ENCODE peak calls at places on chromosomes 4 and X, in four cellular contexts. G is mesendoderm, F is IMR-90, P is H1. H is an unnamed sample.

GRCh38 chr4:140250989-140251552 is 97.1 kb upstream of the MAML3 start:
- DNase-seq in G (peak), F (no peak), P (no peak), H (no peak)

GRCh38 chrX:287670-288069 is 6.5 kb downstream of the PLCXD1 start:
- DNase-seq in G (no peak), F (no peak), P (no peak), H (no peak)

GRCh38 chrX:24851776-24852175 is 158.1 kb downstream of the POLA1 start:
- DNase-seq in G (no peak), F (no peak), P (no peak), H (no peak)

GRCh38 chrX:41119803-41120202 is 34.6 kb downstream of the USP9X start:
- DNase-seq in G (no peak), F (no peak), P (no peak), H (no peak)

GRCh38 chrX:142593470-142593869 is 388.4 kb upstream of the MAGEC2 start:
- DNase-seq in G (no peak), F (no peak), P (no peak), H (no peak)

GRCh38 chrX:17719651-17720050 is 17.6 kb upstream of the SCML1 start:
- DNase-seq in G (peak), F (no peak), P (no peak), H (no peak)

GRCh38 chrX:25198891-25199290 is 183.1 kb upstream of the ARX start:
- DNase-seq in G (no peak), F (no peak), P (no peak), H (no peak)

GRCh38 chr4:40933272-40934053 is 183.7 kb downstream of the NSUN7 start:
- DNase-seq in G (no peak), F (peak), P (no peak), H (no peak)

GRCh38 chrX:65407157-65407626 is 127.4 kb downstream of the LAS1L start:
- DNase-seq in G (peak), F (no peak), P (no peak), H (no peak)

GRCh38 chrX:17047224-17047623 is 100.8 kb downstream of the REPS2 start:
- DNase-seq in G (peak), F (no peak), P (no peak), H (no peak)

GRCh38 chrX:13994681-13995080 is 35.0 kb downstream of the GEMIN8 start:
- DNase-seq in G (no peak), F (no peak), P (no peak), H (no peak)

GRCh38 chrX:136185409-136186022 is 38.2 kb downstream of the FHL1 start:
- DNase-seq in G (no peak), F (peak), P (no peak), H (no peak)

GRCh38 chr4:117064297-117064696 is 21.1 kb downstream of the TRAM1L1 start:
- DNase-seq in G (no peak), F (peak), P (no peak), H (no peak)

GRCh38 chrX:15269618-15270521 is at the start of gene ASB9:
- DNase-seq in G (peak), F (peak), P (no peak), H (peak)

GRCh38 chrX:118595501-118596042 is 100.0 kb downstream of the DOCK11 start:
- DNase-seq in G (no peak), F (no peak), P (no peak), H (no peak)

GRCh38 chrX:625137-625691 is 5.4 kb upstream of the SHOX start:
- DNase-seq in G (no peak), F (no peak), P (no peak), H (no peak)

GRCh38 chr4:24419147-24420034 is 165.0 kb downstream of the DHX15 start:
- DNase-seq in G (peak), F (peak), P (peak), H (peak)

GRCh38 chr4:184732126-184732525 is 1.8 kb downstream of the CENPU start:
- DNase-seq in G (no peak), F (peak), P (no peak), H (no peak)

GRCh38 chr4:17497890-17498523 is 13.9 kb downstream of the QDPR start:
- DNase-seq in G (no peak), F (peak), P (no peak), H (no peak)

GRCh38 chr4:2177443-2178093 is 64.4 kb downstream of the HAUS3 start:
- DNase-seq in G (peak), F (no peak), P (no peak), H (no peak)

GRCh38 chr4:173990879-173991231 is 292.6 kb downstream of the FBXO8 start:
- DNase-seq in G (peak), F (no peak), P (no peak), H (no peak)

GRCh38 chrX:19647731-19648588 is 132.7 kb upstream of the MAP3K15 start:
- DNase-seq in G (no peak), F (peak), P (no peak), H (no peak)

GRCh38 chr4:125891597-125892258 is 577.0 kb downstream of the FAT4 start:
- DNase-seq in G (no peak), F (peak), P (no peak), H (no peak)

GRCh38 chr4:132614682-132615081 is 534.4 kb upstream of the PCDH10 start:
- DNase-seq in G (no peak), F (peak), P (no peak), H (no peak)

GRCh38 chrX:22399793-22400192 is 127.1 kb downstream of the CBLL2 start:
- DNase-seq in G (no peak), F (peak), P (no peak), H (no peak)

GRCh38 chr4:54941994-54942552 is 183.3 kb downstream of the KDR start:
- DNase-seq in G (no peak), F (no peak), P (no peak), H (no peak)

GRCh38 chrX:9656277-9656676 is 109.4 kb downstream of the GPR143 start:
- DNase-seq in G (no peak), F (peak), P (no peak), H (no peak)

GRCh38 chr4:184476660-184477059 is 2.3 kb upstream of the IRF2 start:
- DNase-seq in G (no peak), F (no peak), P (no peak), H (no peak)

GRCh38 chr4:21882050-21882839 is 66.3 kb downstream of the KCNIP4 start:
- DNase-seq in G (no peak), F (peak), P (no peak), H (no peak)

GRCh38 chr4:149638073-149638472 is 177.6 kb downstream of the IQCM start:
- DNase-seq in G (no peak), F (peak), P (no peak), H (no peak)

GRCh38 chr4:107518076-107518475 is 202.0 kb downstream of the PAPSS1 start:
- DNase-seq in G (no peak), F (no peak), P (no peak), H (no peak)

GRCh38 chr4:100657187-100657586 is 139.4 kb upstream of the EMCN start:
- DNase-seq in G (peak), F (no peak), P (no peak), H (no peak)

GRCh38 chr4:53866055-53866454 is 198.3 kb downstream of the CHIC2 start:
- DNase-seq in G (no peak), F (no peak), P (no peak), H (no peak)

GRCh38 chrX:8867454-8867853 is 66.3 kb upstream of the FAM9A start:
- DNase-seq in G (peak), F (peak), P (no peak), H (no peak)

GRCh38 chr4:78784255-78784654 is 8.1 kb downstream of the BMP2K start:
- DNase-seq in G (no peak), F (peak), P (no peak), H (no peak)

GRCh38 chr4:181569553-181569952 is 673.6 kb upstream of the TENM3 start:
- DNase-seq in G (peak), F (peak), P (no peak), H (no peak)

GRCh38 chr4:52374847-52375246 is 284.3 kb downstream of the USP46 start:
- DNase-seq in G (no peak), F (no peak), P (no peak), H (no peak)

GRCh38 chrX:11704725-11705495 is 39.2 kb upstream of the ARHGAP6 start:
- DNase-seq in G (peak), F (peak), P (no peak), H (peak)

GRCh38 chr4:127995776-127996175 is 30.6 kb downstream of the ABHD18 start:
- DNase-seq in G (no peak), F (peak), P (no peak), H (no peak)
- H3K56ac ChIP-seq in G (no peak), F (no peak), P (no peak), H (no peak)

GRCh38 chrX:151227637-151228036 is 51.3 kb downstream of the GPR50 start:
- DNase-seq in G (peak), F (no peak), P (no peak), H (peak)
- H3K56ac ChIP-seq in G (peak), F (no peak), P (no peak), H (no peak)

GRCh38 chr4:118193421-118193820 is 159.1 kb downstream of the NDST3 start:
- DNase-seq in G (no peak), F (no peak), P (no peak), H (no peak)

DNA sequence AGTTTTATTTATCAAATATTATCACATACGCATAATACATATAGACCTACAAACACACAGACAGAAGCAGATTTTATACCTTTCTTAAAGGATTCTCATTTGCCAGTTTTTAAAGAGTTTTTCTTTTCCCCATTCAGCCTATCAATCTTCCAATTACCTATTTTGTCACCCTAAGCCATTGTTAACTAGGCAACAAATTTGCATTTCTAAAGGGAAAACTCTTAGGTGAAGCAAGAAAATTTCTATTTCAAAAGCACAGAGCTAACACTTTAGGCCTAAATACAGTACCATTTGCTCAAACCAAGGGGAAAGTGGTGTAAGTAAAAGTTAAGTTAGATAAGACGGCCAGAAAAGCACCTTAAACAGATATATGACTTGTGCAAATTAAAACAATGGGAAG is 156.6 kb downstream of the NDST3 start:
- DNase-seq in G (no peak), F (no peak), P (no peak), H (no peak)
- H3K56ac ChIP-seq in G (no peak), F (no peak), P (no peak), H (no peak)

GRCh38 chr4:10947898-10948297 is 263.3 kb upstream of the CLNK start:
- DNase-seq in G (no peak), F (no peak), P (no peak), H (no peak)
- H3K56ac ChIP-seq in G (no peak), F (no peak), P (no peak), H (no peak)

GRCh38 chr4:158604369-158604768 is 67.3 kb downstream of the C4orf46 start:
- DNase-seq in G (no peak), F (no peak), P (no peak), H (no peak)
- H3K56ac ChIP-seq in G (no peak), F (no peak), P (no peak), H (no peak)

DNA sequence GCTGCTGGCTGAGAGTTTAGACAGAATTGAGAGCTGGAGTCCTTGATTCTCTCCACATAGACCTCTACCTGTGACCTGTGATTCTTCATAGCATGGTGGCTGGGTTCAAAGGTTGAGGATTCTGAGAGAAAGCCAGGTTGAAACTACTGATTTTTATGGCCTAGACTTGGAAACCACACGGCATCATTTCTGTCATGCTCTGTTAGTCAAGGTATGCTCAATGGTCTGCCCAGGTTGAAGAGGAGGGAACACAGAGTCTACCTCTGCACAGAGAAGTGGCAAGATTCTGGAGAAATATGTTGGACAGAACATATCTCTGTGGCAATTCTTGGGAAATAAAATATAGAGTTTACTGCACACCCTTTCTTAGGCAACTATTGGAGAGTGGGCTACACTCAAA is 57.2 kb upstream of the CXorf66 start:
- DNase-seq in G (no peak), F (no peak), P (no peak), H (no peak)
- H3K56ac ChIP-seq in G (no peak), F (no peak), P (no peak), H (no peak)